ENCODE peak calls at places on chromosomes 3 and 15, in nine cellular contexts. R is cardiac muscle cell, C is GM23338, D is trophoblast cell, J is PC-3, H is posterior cingulate gyrus, B is kidney tubule cell, M is neural crest cell, I is GM12892. F is an unnamed sample.

GRCh38 chr3:65963787-65964707 is 74.7 kb downstream of the MAGI1 start:
- DNase-seq in H (no peak), I (peak; percentile 27), M (no peak), R (peak; percentile 91), D (peak; percentile 42), B (peak; percentile 93), J (peak; percentile 74), C (peak; percentile 20), F (no peak)

GRCh38 chr15:73750441-73750840 is 2.7 kb downstream of the INSYN1 start:
- DNase-seq in I (no peak), R (no peak), H (no peak), D (no peak), C (no peak), J (no peak), B (no peak), M (no peak), F (no peak)

GRCh38 chr15:53759333-53759975 is at the start of gene WDR72:
- DNase-seq in M (peak; percentile 20), I (no peak), J (no peak), B (peak; percentile 25), H (no peak), R (no peak), D (no peak), C (peak; percentile 30), F (no peak)

GRCh38 chr3:107524214-107525100 is 1.7 kb downstream of the BBX start:
- DNase-seq in I (no peak), M (peak; percentile 31), D (peak; percentile 57), H (peak; percentile 48), C (peak; percentile 59), J (peak; percentile 63), R (peak; percentile 61), B (peak; percentile 67), F (peak; percentile 56)

GRCh38 chr3:141482250-141482937 is 4.4 kb upstream of the RASA2 start:
- DNase-seq in J (peak; percentile 73), H (no peak), D (peak; percentile 98), C (no peak), I (no peak), B (peak; percentile 48), M (no peak), R (peak; percentile 83), F (no peak)

GRCh38 chr15:67882487-67883227 is 42.8 kb upstream of the RNU6-1 start:
- DNase-seq in C (no peak), I (no peak), H (no peak), M (no peak), B (no peak), R (peak; percentile 57), J (no peak), D (no peak), F (peak; percentile 50)

GRCh38 chr3:159804726-159805410 is 183.8 kb upstream of the IL12A start:
- DNase-seq in H (peak; percentile 77), I (peak; percentile 27), B (peak; percentile 86), M (peak; percentile 52), C (peak; percentile 95), D (peak; percentile 92), J (peak; percentile 93), R (peak; percentile 94), F (peak; percentile 94)

GRCh38 chr3:189049458-189050231 is 122.1 kb upstream of the TPRG1 start:
- DNase-seq in H (no peak), C (peak; percentile 32), D (peak; percentile 52), R (no peak), J (peak; percentile 21), I (no peak), B (no peak), M (no peak), F (no peak)

GRCh38 chr15:48616216-48616615 is 29.3 kb downstream of the FBN1 start:
- DNase-seq in R (peak; percentile 46), H (no peak), D (peak; percentile 70), M (no peak), C (no peak), I (no peak), B (no peak), J (no peak), F (no peak)

GRCh38 chr15:78077860-78078187 is 313 bp upstream of the TBC1D2B start:
- DNase-seq in I (no peak), J (peak; percentile 38), R (no peak), H (no peak), B (no peak), D (peak; percentile 27), M (no peak), C (no peak), F (no peak)

GRCh38 chr3:185341616-185342457 is 21.1 kb upstream of the MAP3K13 start:
- DNase-seq in R (no peak), B (peak; percentile 95), J (peak; percentile 77), M (no peak), C (no peak), D (no peak), I (no peak), H (peak; percentile 50), F (peak; percentile 27)

GRCh38 chr3:46386206-46386605 is 15.5 kb downstream of the CCR5 start:
- DNase-seq in J (peak; percentile 90), M (no peak), I (no peak), H (no peak), R (no peak), B (peak; percentile 95), C (no peak), D (peak; percentile 93), F (peak; percentile 51)

GRCh38 chr3:42502429-42503250 is at the start of gene VIPR1:
- DNase-seq in B (peak; percentile 80), D (peak; percentile 83), I (peak; percentile 91), C (peak; percentile 95), H (peak; percentile 83), M (peak; percentile 42), J (peak; percentile 92), R (peak; percentile 42), F (peak; percentile 88)

GRCh38 chr3:69143605-69144004 is 21.2 kb upstream of the LMOD3 start:
- DNase-seq in B (peak; percentile 3), I (no peak), H (no peak), M (no peak), J (peak; percentile 36), C (peak; percentile 24), R (no peak), D (no peak), F (no peak)

GRCh38 chr15:61050844-61051569 is 178.1 kb downstream of the RORA start:
- DNase-seq in B (peak; percentile 59), H (no peak), I (no peak), D (no peak), M (no peak), R (no peak), C (no peak), J (peak; percentile 23), F (no peak)

GRCh38 chr3:193014961-193015360 is 97.3 kb upstream of the MB21D2 start:
- DNase-seq in I (no peak), M (no peak), B (no peak), J (no peak), C (no peak), H (no peak), D (no peak), R (no peak), F (no peak)

GRCh38 chr3:146110156-146110555 is 50.8 kb downstream of the PLOD2 start:
- DNase-seq in H (no peak), M (no peak), D (no peak), I (no peak), J (no peak), B (no peak), C (no peak), R (peak; percentile 69), F (no peak)

GRCh38 chr3:105173972-105174371 is 192.7 kb upstream of the ALCAM start:
- DNase-seq in H (no peak), D (no peak), R (no peak), I (no peak), M (no peak), C (no peak), B (no peak), J (no peak), F (peak; percentile 54)

F was measured in Ammon's horn.